ENCODE peak calls at places on chromosomes 7 and 10, in five cellular contexts. F, N, S, E and K are unnamed samples.

GRCh38 chr10:130221456-130222375 is 85.5 kb downstream of the GLRX3 start:
- DNase-seq in F (no peak), S (no peak), E (no peak), N (no peak), K (no peak)

GRCh38 chr10:105844653-105845052 is 1203.6 kb downstream of the SORCS3 start:
- DNase-seq in N (no peak), S (no peak), F (no peak), E (no peak), K (no peak)

GRCh38 chr7:141674702-141675101 is 27.3 kb downstream of the DENND11 start:
- DNase-seq in N (no peak), F (no peak), S (no peak), E (no peak), K (no peak)

GRCh38 chr7:46930336-46930735 is 651.6 kb downstream of the TNS3 start:
- DNase-seq in N (peak; percentile 54), F (peak; percentile 61), E (no peak), S (peak; percentile 96), K (no peak)

GRCh38 chr7:98119257-98119918 is 12.7 kb downstream of the LMTK2 start:
- DNase-seq in F (peak; percentile 65), N (no peak), S (peak; percentile 82), E (no peak), K (no peak)

GRCh38 chr7:96246972-96247371 is 74.9 kb downstream of the SLC25A13 start:
- DNase-seq in N (no peak), E (no peak), S (no peak), F (no peak), K (no peak)

GRCh38 chr7:21497072-21497471 is 45.8 kb upstream of the DNAH11 start:
- DNase-seq in N (no peak), S (peak; percentile 31), F (no peak), E (no peak), K (no peak)

GRCh38 chr7:42972703-42973500 is 40.7 kb downstream of the MRPL32 start:
- DNase-seq in F (peak; percentile 22), N (peak; percentile 75), S (peak; percentile 34), E (no peak), K (no peak)

GRCh38 chr7:37971491-37971890 is 51.1 kb downstream of the EPDR1 start:
- DNase-seq in S (no peak), E (no peak), F (no peak), N (no peak), K (no peak)

GRCh38 chr10:5509236-5509635 is 9.9 kb upstream of the CALML5 start:
- DNase-seq in F (no peak), S (no peak), N (no peak), E (peak; percentile 30), K (no peak)

GRCh38 chr7:150737265-150738055 is at the start of gene GIMAP5:
- DNase-seq in E (no peak), F (no peak), S (no peak), N (no peak), K (no peak)